ENCODE peak calls at places on chromosomes 2 and 18, in seven cellular contexts. D is fibroblast of lung, E is IMR-90, O is B cell, A is BJ, X is kidney, J is GM06990. F is an unnamed sample.
A peak's percentile ranks its signal among the peaks of the same experiment; 100 is the strongest.

GRCh38 chr2:18159899-18160298 is 281.4 kb downstream of the KCNS3 start:
- DNase-seq in D (no peak), E (no peak), O (no peak), A (no peak), X (no peak), J (no peak), F (no peak)

GRCh38 chr2:158293722-158294121 is 162.8 kb downstream of the CCDC148 start:
- DNase-seq in D (no peak), E (no peak), O (no peak), A (no peak), X (no peak), J (no peak), F (no peak)

GRCh38 chr18:45284174-45284573 is 331.1 kb upstream of the SLC14A2 start:
- DNase-seq in D (no peak), E (no peak), O (no peak), A (no peak), X (no peak), J (no peak), F (no peak)

GRCh38 chr2:159893439-159893838 is 95.4 kb upstream of the CD302 start:
- DNase-seq in D (no peak), E (no peak), O (no peak), A (no peak), X (no peak), J (no peak), F (no peak)

GRCh38 chr2:229738024-229738625 is 23.8 kb upstream of the DNER start:
- DNase-seq in D (no peak), E (no peak), O (no peak), A (no peak), X (no peak), J (no peak), F (no peak)

GRCh38 chr2:163347982-163348842 is 387.6 kb downstream of the FIGN start:
- DNase-seq in D (peak; percentile 96), E (peak; percentile 87), O (no peak), A (peak; percentile 51), X (peak; percentile 94), J (peak; percentile 29), F (no peak)

GRCh38 chr2:182548031-182548950 is 121.5 kb upstream of the PDE1A start:
- DNase-seq in D (peak; percentile 41), E (peak; percentile 23), O (no peak), A (no peak), X (no peak), J (no peak), F (no peak)

GRCh38 chr18:48841381-48842258 is 109.1 kb downstream of the SMAD7 start:
- DNase-seq in D (no peak), E (peak; percentile 57), O (no peak), A (no peak), X (peak; percentile 94), J (no peak), F (no peak)

GRCh38 chr2:209368924-209369323 is 54.9 kb upstream of the MAP2 start:
- DNase-seq in D (peak; percentile 100), E (peak; percentile 58), O (no peak), A (peak; percentile 86), X (peak; percentile 59), J (no peak), F (no peak)

GRCh38 chr2:126510960-126511359 is 145.0 kb upstream of the GYPC start:
- DNase-seq in D (no peak), E (no peak), O (no peak), A (no peak), X (no peak), J (no peak), F (no peak)

GRCh38 chr2:69449906-69450305 is 12.7 kb upstream of the NFU1 start:
- DNase-seq in D (peak; percentile 29), E (peak; percentile 62), O (no peak), A (peak; percentile 3), X (no peak), J (no peak), F (no peak)

GRCh38 chr2:163670929-163671328 is 64.9 kb downstream of the FIGN start:
- DNase-seq in D (no peak), E (no peak), O (no peak), A (no peak), X (no peak), J (no peak), F (no peak)

GRCh38 chr2:100821255-100821912 is 1.4 kb downstream of the NPAS2 start:
- DNase-seq in D (no peak), E (no peak), O (no peak), A (no peak), X (no peak), J (no peak), F (peak; percentile 25)

GRCh38 chr18:62279561-62279960 is 45.5 kb upstream of the TNFRSF11A start:
- DNase-seq in D (no peak), E (no peak), O (no peak), A (no peak), X (no peak), J (no peak), F (no peak)

GRCh38 chr2:197215988-197216979 is 94.3 kb downstream of the ANKRD44 start:
- DNase-seq in D (peak; percentile 42), E (peak; percentile 47), O (no peak), A (no peak), X (no peak), J (no peak), F (peak; percentile 53)

GRCh38 chr2:237022533-237022932 is 63.2 kb upstream of the COPS8 start:
- DNase-seq in D (no peak), E (no peak), O (no peak), A (no peak), X (no peak), J (no peak), F (no peak)

GRCh38 chr2:39541011-39541930 is 104.2 kb upstream of the MAP4K3 start:
- DNase-seq in D (no peak), E (no peak), O (no peak), A (no peak), X (no peak), J (no peak), F (no peak)

GRCh38 chr2:37871453-37872191 is 53.5 kb upstream of the RMDN2 start:
- DNase-seq in D (peak; percentile 92), E (peak; percentile 81), O (no peak), A (peak; percentile 80), X (no peak), J (no peak), F (peak; percentile 49)

GRCh38 chr2:18299423-18300212 is 260.8 kb downstream of the RDH14 start:
- DNase-seq in D (peak; percentile 99), E (peak; percentile 96), O (no peak), A (peak; percentile 59), X (no peak), J (no peak), F (no peak)

GRCh38 chr2:66111706-66112105 is 323.2 kb upstream of the MEIS1 start:
- DNase-seq in D (no peak), E (no peak), O (no peak), A (no peak), X (no peak), J (no peak), F (no peak)

GRCh38 chr18:76445741-76446232 is 49.3 kb downstream of the ZNF516 start:
- DNase-seq in D (no peak), E (no peak), O (no peak), A (no peak), X (no peak), J (no peak), F (no peak)

GRCh38 chr2:103986001-103986400 is 867.9 kb upstream of the POU3F3 start:
- DNase-seq in D (no peak), E (no peak), O (no peak), A (no peak), X (no peak), J (no peak), F (no peak)

GRCh38 chr2:103991591-103991990 is 862.3 kb upstream of the POU3F3 start:
- DNase-seq in D (no peak), E (no peak), O (no peak), A (no peak), X (no peak), J (no peak), F (no peak)
- TF ChIP-seq CTCF in D (no peak), E (no peak), O (no peak), A (no peak), X (no peak), J (peak; percentile 32), F (peak; percentile 3)

DNA sequence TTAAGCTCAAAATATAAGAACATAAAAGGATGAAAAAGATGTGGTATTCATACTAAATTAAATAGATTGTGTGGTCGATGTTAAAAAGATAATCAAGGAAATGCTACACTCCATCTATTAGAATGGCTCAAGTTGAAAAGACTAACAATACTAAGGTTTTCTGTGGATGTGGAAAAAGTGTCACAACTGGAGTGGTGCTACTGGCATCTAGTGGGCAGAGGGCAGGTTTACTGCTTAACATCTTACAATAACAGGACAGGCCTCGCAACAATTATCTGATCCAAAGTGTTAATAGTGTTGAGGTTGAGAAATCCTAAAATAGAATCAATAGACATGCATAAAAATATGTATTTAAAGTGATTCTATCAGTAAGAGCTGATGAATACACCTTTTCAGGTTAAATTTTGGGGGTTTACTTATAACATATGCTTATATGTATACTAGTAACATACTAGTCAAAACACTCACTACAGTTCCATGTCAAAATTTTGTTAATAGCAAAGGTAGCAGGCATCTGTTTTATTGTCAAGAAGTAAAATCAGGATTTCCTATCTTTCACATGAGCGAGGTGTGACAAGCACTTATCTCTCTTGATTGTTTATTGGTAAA is 91.5 kb upstream of the TMEFF2 start:
- DNase-seq in D (peak; percentile 42), E (peak; percentile 63), O (no peak), A (no peak), X (no peak), J (no peak), F (no peak)
- TF ChIP-seq CTCF in D (peak; percentile 63), E (peak; percentile 76), O (no peak), A (peak; percentile 57), X (no peak), J (peak; percentile 33), F (peak; percentile 20)

DNA sequence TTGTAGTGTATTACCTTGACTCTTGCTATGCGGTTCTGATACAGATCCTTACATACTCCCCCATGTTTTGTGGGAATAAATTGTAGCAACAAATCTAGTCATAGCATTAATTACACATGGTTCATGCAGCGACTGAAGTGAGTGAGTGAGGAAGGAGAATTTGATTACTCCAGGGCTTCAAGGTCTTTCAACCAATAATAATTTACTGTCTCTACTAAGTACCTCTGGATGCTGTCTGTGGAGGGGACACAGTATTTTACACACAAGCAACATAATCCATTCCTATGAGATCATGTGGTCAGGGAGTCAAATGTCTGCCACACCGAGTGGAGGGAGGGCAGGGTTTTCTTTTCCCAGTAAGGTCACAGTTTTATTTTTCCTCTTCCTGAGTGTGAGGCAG is 334.7 kb upstream of the CELF4 start:
- DNase-seq in D (no peak), E (no peak), O (no peak), A (no peak), X (no peak), J (no peak), F (no peak)
- TF ChIP-seq CTCF in D (no peak), E (no peak), O (no peak), A (no peak), X (no peak), J (no peak), F (no peak)

GRCh38 chr2:176110975-176111663 is 4.0 kb downstream of the HOXD11 start:
- DNase-seq in D (peak; percentile 38), E (peak; percentile 28), O (no peak), A (no peak), X (peak; percentile 89), J (no peak), F (no peak)
- TF ChIP-seq CTCF in D (peak; percentile 49), E (peak; percentile 50), O (peak; percentile 30), A (peak; percentile 43), X (peak; percentile 74), J (peak; percentile 81), F (peak; percentile 63)

GRCh38 chr2:219177594-219178376 is at the start of gene RETREG2:
- DNase-seq in D (peak; percentile 85), E (peak; percentile 89), O (peak; percentile 99), A (peak; percentile 72), X (peak; percentile 96), J (peak; percentile 94), F (peak; percentile 99)
- TF ChIP-seq CTCF in D (peak; percentile 5), E (peak; percentile 56), O (peak; percentile 55), A (peak; percentile 26), X (peak; percentile 36), J (no peak), F (peak; percentile 53)